ENCODE peak calls at places on chromosomes 7 and 10, in nine cellular contexts. I is activated T-cell treated with anti-CD3 and anti-CD28 coated beads for 24 hours; O is M059J; N is smooth muscle cell of the brain vasculature; M is HFFc6; A is activated CD8-positive, alpha-beta memory T cell treated with anti-CD3 and anti-CD28 coated beads for 24 hours; B is kidney tubule cell; X is RWPE1; L is NCI-H1694 treated with DMSO at 0.1 percent for 48 hours. E is an unnamed sample.

GRCh38 chr7:152185514-152185913 is 160.0 kb downstream of the GALNT11 start:
- DNase-seq in I (no peak), O (no peak), N (no peak), M (no peak), A (no peak), B (no peak), X (no peak), L (no peak), E (no peak)

GRCh38 chr7:129298268-129298893 is 73.6 kb downstream of the AHCYL2 start:
- DNase-seq in I (peak), O (peak), N (no peak), M (peak), A (peak), B (peak), X (peak), L (peak), E (peak)

GRCh38 chr10:114876602-114877300 is 55.2 kb downstream of the FHIP2A start:
- DNase-seq in I (no peak), O (peak), N (no peak), M (peak), A (peak), B (peak), X (peak), L (peak), E (peak)

GRCh38 chr7:17255930-17256329 is 42.5 kb upstream of the AHR start:
- DNase-seq in I (no peak), O (no peak), N (no peak), M (no peak), A (no peak), B (no peak), X (no peak), L (no peak), E (no peak)

GRCh38 chr7:1073211-1073977 is 14.5 kb upstream of the GPER1 start:
- DNase-seq in I (no peak), O (no peak), N (no peak), M (no peak), A (no peak), B (peak), X (no peak), L (no peak), E (no peak)

GRCh38 chr10:53957401-53957800 is 843.6 kb downstream of the PCDH15 start:
- DNase-seq in I (no peak), O (no peak), N (no peak), M (no peak), A (no peak), B (peak), X (no peak), L (no peak), E (peak)

GRCh38 chr10:89975716-89976243 is 274.4 kb downstream of the KIF20B start:
- DNase-seq in I (no peak), O (no peak), N (no peak), M (no peak), A (no peak), B (no peak), X (no peak), L (no peak), E (no peak)

GRCh38 chr10:125775491-125776106 is at the start of gene MMP21:
- DNase-seq in I (no peak), O (no peak), N (no peak), M (no peak), A (no peak), B (no peak), X (no peak), L (no peak), E (no peak)

GRCh38 chr7:129951076-129952011 is 1.4 kb downstream of the UBE2H start:
- DNase-seq in I (no peak), O (peak), N (no peak), M (no peak), A (peak), B (peak), X (no peak), L (no peak), E (peak)

GRCh38 chr10:132186488-132187413 is at the start of gene DPYSL4:
- DNase-seq in I (peak), O (no peak), N (no peak), M (no peak), A (peak), B (no peak), X (peak), L (no peak), E (peak)

GRCh38 chr7:141480953-141481352 is 70.3 kb upstream of the AGK start:
- DNase-seq in I (no peak), O (peak), N (no peak), M (no peak), A (no peak), B (no peak), X (no peak), L (no peak), E (no peak)

GRCh38 chr7:70432567-70433001 is 699.4 kb upstream of the GALNT17 start:
- DNase-seq in I (no peak), O (no peak), N (no peak), M (no peak), A (no peak), B (no peak), X (no peak), L (peak), E (no peak)

GRCh38 chr7:64099656-64100531 is 54.7 kb downstream of the ZNF727 start:
- DNase-seq in I (no peak), O (no peak), N (no peak), M (no peak), A (no peak), B (no peak), X (no peak), L (no peak), E (no peak)

GRCh38 chr7:99927536-99927935 is 1.9 kb downstream of the GJC3 start:
- DNase-seq in I (no peak), O (no peak), N (no peak), M (no peak), A (no peak), B (no peak), X (no peak), L (no peak), E (no peak)

GRCh38 chr7:28955723-28956607 is 2.2 kb downstream of the TRIL start:
- DNase-seq in I (no peak), O (peak), N (no peak), M (no peak), A (peak), B (peak), X (peak), L (peak), E (peak)

GRCh38 chr10:17617031-17617911 is at the start of gene HACD1:
- DNase-seq in I (peak), O (peak), N (no peak), M (peak), A (peak), B (peak), X (peak), L (peak), E (no peak)

GRCh38 chr7:6424702-6425072 is 23.1 kb downstream of the DAGLB start:
- DNase-seq in I (no peak), O (no peak), N (no peak), M (no peak), A (no peak), B (no peak), X (no peak), L (no peak), E (no peak)

GRCh38 chr7:37440738-37441404 is 7.8 kb downstream of the ELMO1 start:
- DNase-seq in I (no peak), O (peak), N (no peak), M (no peak), A (no peak), B (no peak), X (no peak), L (no peak), E (no peak)

GRCh38 chr10:4194231-4194630 is 409.2 kb upstream of the KLF6 start:
- DNase-seq in I (no peak), O (peak), N (no peak), M (no peak), A (no peak), B (peak), X (peak), L (no peak), E (no peak)

GRCh38 chr10:109881481-109881880 is 41.8 kb downstream of the XPNPEP1 start:
- DNase-seq in I (no peak), O (no peak), N (no peak), M (no peak), A (no peak), B (no peak), X (no peak), L (no peak), E (no peak)

GRCh38 chr10:131025333-131025732 is 286.2 kb downstream of the TCERG1L start:
- DNase-seq in I (no peak), O (no peak), N (no peak), M (no peak), A (no peak), B (no peak), X (no peak), L (no peak), E (no peak)

GRCh38 chr10:103691723-103692380 is 163.5 kb downstream of the SH3PXD2A start:
- DNase-seq in I (no peak), O (no peak), N (no peak), M (no peak), A (no peak), B (no peak), X (no peak), L (no peak), E (no peak)

GRCh38 chr7:2654059-2654458 is 22.3 kb downstream of the TTYH3 start:
- DNase-seq in I (no peak), O (no peak), N (no peak), M (no peak), A (no peak), B (no peak), X (no peak), L (no peak), E (no peak)

GRCh38 chr7:50974240-50974639 is 191.5 kb upstream of the GRB10 start:
- DNase-seq in I (no peak), O (no peak), N (no peak), M (no peak), A (no peak), B (no peak), X (no peak), L (no peak), E (no peak)

GRCh38 chr10:28910960-28911359 is 233.6 kb downstream of the BAMBI start:
- DNase-seq in I (no peak), O (peak), N (no peak), M (peak), A (no peak), B (peak), X (no peak), L (no peak), E (peak)

GRCh38 chr10:44517635-44518034 is 132.7 kb upstream of the CXCL12 start:
- DNase-seq in I (no peak), O (no peak), N (no peak), M (no peak), A (no peak), B (no peak), X (no peak), L (no peak), E (no peak)

GRCh38 chr10:85490431-85490830 is 876.2 kb downstream of the GRID1 start:
- DNase-seq in I (no peak), O (no peak), N (no peak), M (no peak), A (no peak), B (no peak), X (no peak), L (no peak), E (peak)

GRCh38 chr7:96992624-96993452 is 12.5 kb upstream of the DLX6 start:
- DNase-seq in I (no peak), O (no peak), N (no peak), M (no peak), A (no peak), B (no peak), X (no peak), L (no peak), E (no peak)